ENCODE peak calls at places on chromosomes 11 and 22, in seven cellular contexts. One of them, this sample, is unnamed.

GRCh38 chr11:115760528-115760837 is 256.3 kb upstream of the CADM1 start:
- DNase-seq in BE2C: no peak
- DNase-seq in adrenal gland: no peak
- DNase-seq in fibroblast of lung: peak; percentile 9
- DNase-seq in psoas muscle: no peak
- DNase-seq in A549: no peak
- DNase-seq in colonic mucosa: no peak
- DNase-seq in this sample: no peak

GRCh38 chr22:20143883-20144665 is 6.8 kb downstream of the CCDC188 start:
- DNase-seq in BE2C: no peak
- DNase-seq in colonic mucosa: no peak
- DNase-seq in A549: no peak
- DNase-seq in psoas muscle: no peak
- DNase-seq in adrenal gland: no peak
- DNase-seq in fibroblast of lung: no peak
- DNase-seq in this sample: no peak

GRCh38 chr11:3129181-3129590 is 35.9 kb downstream of the OSBPL5 start:
- DNase-seq in adrenal gland: no peak
- DNase-seq in fibroblast of lung: no peak
- DNase-seq in A549: no peak
- DNase-seq in psoas muscle: peak; percentile 5
- DNase-seq in BE2C: no peak
- DNase-seq in colonic mucosa: no peak
- DNase-seq in this sample: no peak

GRCh38 chr11:74025467-74026166 is 16.7 kb upstream of the UCP3 start:
- DNase-seq in colonic mucosa: no peak
- DNase-seq in fibroblast of lung: peak; percentile 70
- DNase-seq in adrenal gland: no peak
- DNase-seq in BE2C: no peak
- DNase-seq in A549: no peak
- DNase-seq in psoas muscle: no peak
- DNase-seq in this sample: no peak

GRCh38 chr22:27405672-27406388 is 395.7 kb downstream of the MN1 start:
- DNase-seq in colonic mucosa: peak; percentile 52
- DNase-seq in adrenal gland: peak; percentile 62
- DNase-seq in A549: peak; percentile 55
- DNase-seq in BE2C: peak; percentile 66
- DNase-seq in psoas muscle: peak; percentile 65
- DNase-seq in fibroblast of lung: peak; percentile 37
- DNase-seq in this sample: peak; percentile 84

GRCh38 chr11:94553938-94554337 is 10.2 kb downstream of the FUT4 start:
- DNase-seq in colonic mucosa: no peak
- DNase-seq in psoas muscle: no peak
- DNase-seq in BE2C: peak; percentile 24
- DNase-seq in A549: no peak
- DNase-seq in fibroblast of lung: peak; percentile 50
- DNase-seq in adrenal gland: no peak
- DNase-seq in this sample: no peak

GRCh38 chr11:121018746-121019145 is 5.2 kb upstream of the TBCEL start:
- DNase-seq in BE2C: no peak
- DNase-seq in psoas muscle: no peak
- DNase-seq in adrenal gland: no peak
- DNase-seq in colonic mucosa: no peak
- DNase-seq in A549: no peak
- DNase-seq in fibroblast of lung: no peak
- DNase-seq in this sample: no peak

GRCh38 chr11:57426754-57427691 is at the start of gene SLC43A3:
- DNase-seq in A549: no peak
- DNase-seq in adrenal gland: peak; percentile 85
- DNase-seq in colonic mucosa: peak; percentile 76
- DNase-seq in fibroblast of lung: peak; percentile 97
- DNase-seq in BE2C: peak; percentile 9
- DNase-seq in psoas muscle: peak; percentile 80
- DNase-seq in this sample: peak; percentile 80

GRCh38 chr11:79313513-79313912 is 127.3 kb downstream of the TENM4 start:
- DNase-seq in fibroblast of lung: no peak
- DNase-seq in A549: no peak
- DNase-seq in adrenal gland: no peak
- DNase-seq in psoas muscle: no peak
- DNase-seq in colonic mucosa: no peak
- DNase-seq in BE2C: no peak
- DNase-seq in this sample: no peak

GRCh38 chr11:96391698-96392307 is 2.0 kb downstream of the JRKL start:
- DNase-seq in fibroblast of lung: no peak
- DNase-seq in adrenal gland: no peak
- DNase-seq in psoas muscle: no peak
- DNase-seq in A549: no peak
- DNase-seq in colonic mucosa: no peak
- DNase-seq in BE2C: no peak
- DNase-seq in this sample: no peak

GRCh38 chr11:75450826-75451783 is 18.1 kb upstream of the KLHL35 start:
- DNase-seq in fibroblast of lung: no peak
- DNase-seq in adrenal gland: no peak
- DNase-seq in psoas muscle: no peak
- DNase-seq in colonic mucosa: no peak
- DNase-seq in A549: peak; percentile 28
- DNase-seq in BE2C: peak; percentile 54
- DNase-seq in this sample: peak; percentile 49

GRCh38 chr11:123302751-123303195 is 107.7 kb upstream of the CLMP start:
- DNase-seq in BE2C: no peak
- DNase-seq in adrenal gland: no peak
- DNase-seq in colonic mucosa: no peak
- DNase-seq in psoas muscle: no peak
- DNase-seq in fibroblast of lung: peak; percentile 18
- DNase-seq in A549: no peak
- DNase-seq in this sample: no peak

GRCh38 chr11:1350086-1350725 is 39.5 kb upstream of the BRSK2 start:
- DNase-seq in fibroblast of lung: no peak
- DNase-seq in psoas muscle: no peak
- DNase-seq in BE2C: no peak
- DNase-seq in adrenal gland: no peak
- DNase-seq in A549: no peak
- DNase-seq in colonic mucosa: no peak
- DNase-seq in this sample: no peak

GRCh38 chr11:102469196-102469821 is 16.7 kb upstream of the TMEM123 start:
- DNase-seq in fibroblast of lung: peak; percentile 70
- DNase-seq in adrenal gland: no peak
- DNase-seq in BE2C: no peak
- DNase-seq in colonic mucosa: no peak
- DNase-seq in psoas muscle: no peak
- DNase-seq in A549: no peak
- DNase-seq in this sample: peak; percentile 10

GRCh38 chr11:86395061-86395551 is 20.4 kb downstream of the CCDC81 start:
- DNase-seq in psoas muscle: no peak
- DNase-seq in A549: no peak
- DNase-seq in adrenal gland: peak; percentile 79
- DNase-seq in BE2C: no peak
- DNase-seq in fibroblast of lung: peak; percentile 9
- DNase-seq in colonic mucosa: no peak
- DNase-seq in this sample: no peak

GRCh38 chr11:69263736-69264052 is 30.3 kb upstream of the MYEOV start:
- DNase-seq in fibroblast of lung: no peak
- DNase-seq in adrenal gland: no peak
- DNase-seq in A549: no peak
- DNase-seq in psoas muscle: no peak
- DNase-seq in BE2C: no peak
- DNase-seq in colonic mucosa: no peak
- DNase-seq in this sample: no peak

GRCh38 chr11:67356551-67356866 is 3.2 kb upstream of the POLD4 start:
- DNase-seq in adrenal gland: no peak
- DNase-seq in A549: no peak
- DNase-seq in colonic mucosa: no peak
- DNase-seq in BE2C: no peak
- DNase-seq in fibroblast of lung: no peak
- DNase-seq in psoas muscle: no peak
- DNase-seq in this sample: no peak

GRCh38 chr22:35369996-35370395 is 10.9 kb upstream of the HMOX1 start:
- DNase-seq in A549: no peak
- DNase-seq in psoas muscle: no peak
- DNase-seq in fibroblast of lung: no peak
- DNase-seq in colonic mucosa: no peak
- DNase-seq in BE2C: no peak
- DNase-seq in adrenal gland: no peak
- DNase-seq in this sample: no peak

GRCh38 chr11:121426476-121427454 is 25.3 kb upstream of the SORL1 start:
- DNase-seq in fibroblast of lung: no peak
- DNase-seq in colonic mucosa: peak; percentile 58
- DNase-seq in adrenal gland: peak; percentile 56
- DNase-seq in A549: peak; percentile 13
- DNase-seq in psoas muscle: peak; percentile 43
- DNase-seq in BE2C: peak; percentile 59
- DNase-seq in this sample: peak; percentile 16

GRCh38 chr11:119626910-119627305 is 102.1 kb downstream of the NECTIN1 start:
- DNase-seq in colonic mucosa: no peak
- DNase-seq in adrenal gland: no peak
- DNase-seq in A549: no peak
- DNase-seq in fibroblast of lung: no peak
- DNase-seq in psoas muscle: no peak
- DNase-seq in BE2C: no peak
- DNase-seq in this sample: no peak

GRCh38 chr22:25666308-25666707 is 75.7 kb upstream of the MYO18B start:
- DNase-seq in adrenal gland: peak; percentile 69
- DNase-seq in BE2C: peak; percentile 37
- DNase-seq in psoas muscle: peak; percentile 75
- DNase-seq in A549: no peak
- DNase-seq in fibroblast of lung: peak; percentile 55
- DNase-seq in colonic mucosa: peak; percentile 48
- DNase-seq in this sample: no peak

GRCh38 chr11:2582958-2583604 is 116.7 kb downstream of the KCNQ1OT1 start:
- DNase-seq in psoas muscle: peak; percentile 5
- DNase-seq in A549: no peak
- DNase-seq in adrenal gland: peak; percentile 48
- DNase-seq in BE2C: peak; percentile 1
- DNase-seq in colonic mucosa: no peak
- DNase-seq in fibroblast of lung: no peak
- DNase-seq in this sample: no peak

GRCh38 chr11:65540290-65541092 is 15.6 kb downstream of the SCYL1 start:
- DNase-seq in psoas muscle: peak; percentile 89
- DNase-seq in fibroblast of lung: peak; percentile 89
- DNase-seq in adrenal gland: peak; percentile 95
- DNase-seq in A549: peak; percentile 91
- DNase-seq in colonic mucosa: peak; percentile 94
- DNase-seq in BE2C: peak; percentile 89
- DNase-seq in this sample: peak; percentile 90

GRCh38 chr11:6219359-6219758 is 14.0 kb downstream of the C11orf42 start:
- DNase-seq in A549: no peak
- DNase-seq in BE2C: no peak
- DNase-seq in fibroblast of lung: peak; percentile 87
- DNase-seq in adrenal gland: peak; percentile 79
- DNase-seq in colonic mucosa: peak; percentile 58
- DNase-seq in psoas muscle: peak; percentile 26
- DNase-seq in this sample: no peak

GRCh38 chr11:105821781-105822180 is 200.3 kb downstream of the MSANTD4 start:
- DNase-seq in BE2C: no peak
- DNase-seq in adrenal gland: no peak
- DNase-seq in A549: no peak
- DNase-seq in colonic mucosa: no peak
- DNase-seq in fibroblast of lung: no peak
- DNase-seq in psoas muscle: no peak
- DNase-seq in this sample: no peak

GRCh38 chr22:41301085-41302015 is at the start of gene ZC3H7B:
- DNase-seq in adrenal gland: peak; percentile 89
- DNase-seq in fibroblast of lung: peak; percentile 80
- DNase-seq in A549: peak; percentile 92
- DNase-seq in psoas muscle: peak; percentile 80
- DNase-seq in colonic mucosa: peak; percentile 85
- DNase-seq in BE2C: peak; percentile 90
- DNase-seq in this sample: peak; percentile 87
- TF ChIP-seq CTCF in adrenal gland: peak; percentile 30
- TF ChIP-seq CTCF in fibroblast of lung: peak; percentile 54
- TF ChIP-seq CTCF in A549: peak; percentile 32
- TF ChIP-seq CTCF in psoas muscle: peak; percentile 57
- TF ChIP-seq CTCF in colonic mucosa: peak; percentile 39
- TF ChIP-seq CTCF in BE2C: peak; percentile 51
- TF ChIP-seq CTCF in this sample: peak; percentile 20

GRCh38 chr11:12402027-12402426 is 24.7 kb downstream of the PARVA start:
- DNase-seq in BE2C: no peak
- DNase-seq in psoas muscle: no peak
- DNase-seq in colonic mucosa: no peak
- DNase-seq in adrenal gland: no peak
- DNase-seq in A549: no peak
- DNase-seq in fibroblast of lung: no peak
- DNase-seq in this sample: no peak
- TF ChIP-seq CTCF in BE2C: no peak
- TF ChIP-seq CTCF in psoas muscle: no peak
- TF ChIP-seq CTCF in colonic mucosa: no peak
- TF ChIP-seq CTCF in adrenal gland: no peak
- TF ChIP-seq CTCF in A549: no peak
- TF ChIP-seq CTCF in fibroblast of lung: no peak
- TF ChIP-seq CTCF in this sample: no peak

GRCh38 chr11:31958086-31958735 is 132.7 kb upstream of the RCN1 start:
- DNase-seq in colonic mucosa: peak; percentile 62
- DNase-seq in adrenal gland: peak; percentile 74
- DNase-seq in BE2C: peak; percentile 57
- DNase-seq in fibroblast of lung: peak; percentile 52
- DNase-seq in A549: peak; percentile 38
- DNase-seq in psoas muscle: peak; percentile 50
- DNase-seq in this sample: peak; percentile 73
- TF ChIP-seq CTCF in colonic mucosa: peak; percentile 69
- TF ChIP-seq CTCF in adrenal gland: peak; percentile 46
- TF ChIP-seq CTCF in BE2C: peak; percentile 71
- TF ChIP-seq CTCF in fibroblast of lung: peak; percentile 90
- TF ChIP-seq CTCF in A549: peak; percentile 59
- TF ChIP-seq CTCF in psoas muscle: peak; percentile 46
- TF ChIP-seq CTCF in this sample: peak; percentile 69

GRCh38 chr11:18722293-18722637 is 3.7 kb downstream of the IGSF22 start:
- DNase-seq in colonic mucosa: no peak
- DNase-seq in BE2C: no peak
- DNase-seq in adrenal gland: no peak
- DNase-seq in psoas muscle: no peak
- DNase-seq in A549: no peak
- DNase-seq in fibroblast of lung: no peak
- DNase-seq in this sample: no peak
- TF ChIP-seq CTCF in colonic mucosa: peak; percentile 9
- TF ChIP-seq CTCF in BE2C: no peak
- TF ChIP-seq CTCF in adrenal gland: no peak
- TF ChIP-seq CTCF in psoas muscle: no peak
- TF ChIP-seq CTCF in A549: peak; percentile 6
- TF ChIP-seq CTCF in fibroblast of lung: no peak
- TF ChIP-seq CTCF in this sample: peak; percentile 0

DNA sequence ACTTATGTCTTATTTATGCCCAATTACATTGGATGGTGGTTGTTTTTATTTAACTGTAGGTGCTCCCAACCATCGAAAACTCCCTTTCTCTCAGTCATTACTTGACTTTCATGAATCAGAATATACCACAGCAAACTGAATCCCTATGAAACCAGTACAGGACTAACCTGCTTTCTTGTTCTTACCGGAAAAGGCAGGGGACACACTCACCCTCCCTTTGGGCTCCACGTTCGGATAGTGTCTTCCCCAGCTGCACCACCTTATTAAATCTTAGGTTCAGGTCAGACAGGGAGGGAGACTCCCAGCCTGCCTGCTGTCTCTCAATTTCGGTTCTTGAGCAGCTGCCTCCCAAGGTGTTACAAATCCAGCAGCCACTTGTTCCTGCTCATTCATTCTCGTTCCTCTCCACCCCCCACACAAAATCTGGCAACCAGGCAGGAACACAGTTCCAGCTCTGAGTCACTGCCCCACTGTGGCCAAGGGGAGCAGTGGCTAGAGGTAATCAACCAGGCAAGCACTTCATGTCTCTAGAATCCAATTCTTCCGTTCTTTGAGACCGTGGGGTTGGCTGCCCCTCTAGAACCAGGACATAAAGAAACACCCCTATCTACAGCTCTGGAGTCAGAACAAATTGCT is 133.0 kb downstream of the PLEKHA7 start:
- DNase-seq in BE2C: no peak
- DNase-seq in psoas muscle: peak; percentile 61
- DNase-seq in colonic mucosa: no peak
- DNase-seq in adrenal gland: peak; percentile 83
- DNase-seq in fibroblast of lung: peak; percentile 39
- DNase-seq in A549: no peak
- DNase-seq in this sample: peak; percentile 83
- TF ChIP-seq CTCF in BE2C: no peak
- TF ChIP-seq CTCF in psoas muscle: peak; percentile 38
- TF ChIP-seq CTCF in colonic mucosa: no peak
- TF ChIP-seq CTCF in adrenal gland: peak; percentile 31
- TF ChIP-seq CTCF in fibroblast of lung: peak; percentile 45
- TF ChIP-seq CTCF in A549: no peak
- TF ChIP-seq CTCF in this sample: peak; percentile 29

This sample was measured in Calu3.